ENCODE peak calls at places on chromosomes 6 and 20, in four cellular contexts. A is nephron progenitor cell, O is brain microvascular endothelial cell, V is lower lobe of right lung. J is an unnamed sample.

GRCh38 chr20:57582432-57583288 is 21.8 kb downstream of the PCK1 start:
- DNase-seq in A (peak; percentile 61), O (peak; percentile 71), V (no peak), J (peak; percentile 80)

GRCh38 chr6:159467473-159468041 is 225.5 kb downstream of the SOD2 start:
- DNase-seq in A (no peak), O (peak; percentile 24), V (no peak), J (no peak)

GRCh38 chr6:166258854-166259276 is 49.3 kb downstream of the PRR18 start:
- DNase-seq in A (no peak), O (no peak), V (peak; percentile 81), J (no peak)

GRCh38 chr6:149963212-149963461 is 606 bp upstream of the ULBP1 start:
- DNase-seq in A (no peak), O (peak; percentile 35), V (no peak), J (no peak)

GRCh38 chr6:40894962-40895799 is 143.8 kb downstream of the UNC5CL start:
- DNase-seq in A (peak; percentile 60), O (peak; percentile 43), V (peak; percentile 65), J (no peak)

GRCh38 chr20:7926767-7927166 is 13.5 kb downstream of the HAO1 start:
- DNase-seq in A (no peak), O (peak; percentile 39), V (no peak), J (no peak)

GRCh38 chr6:31597006-31597405 is 4.2 kb upstream of the NCR3 start:
- DNase-seq in A (no peak), O (peak; percentile 32), V (no peak), J (no peak)

GRCh38 chr20:45890077-45890996 is 671 bp downstream of the NEURL2 start:
- DNase-seq in A (peak; percentile 85), O (peak; percentile 83), V (peak; percentile 88), J (peak; percentile 89)

GRCh38 chr6:109768485-109768884 is 77.4 kb downstream of the FIG4 start:
- DNase-seq in A (no peak), O (peak; percentile 42), V (no peak), J (no peak)